ENCODE peak calls at places on chromosomes 13 and 19, in six cellular contexts. One of them, this sample, is unnamed.

GRCh38 chr19:12000152-12000981 is 35.1 kb downstream of the ZNF433 start:
- DNase-seq in T-helper 2 cell: no peak
- DNase-seq in osteocyte: no peak
- DNase-seq in glutamatergic neuron: no peak
- DNase-seq in PC-3: no peak
- DNase-seq in GM06990: peak; percentile 67
- DNase-seq in this sample: no peak

GRCh38 chr19:15675560-15675959 is 2.7 kb downstream of the CYP4F12 start:
- DNase-seq in GM06990: no peak
- DNase-seq in osteocyte: no peak
- DNase-seq in T-helper 2 cell: no peak
- DNase-seq in PC-3: no peak
- DNase-seq in glutamatergic neuron: no peak
- DNase-seq in this sample: no peak

GRCh38 chr13:53064721-53065120 is 36.1 kb downstream of the OLFM4 start:
- DNase-seq in T-helper 2 cell: no peak
- DNase-seq in PC-3: no peak
- DNase-seq in GM06990: no peak
- DNase-seq in glutamatergic neuron: no peak
- DNase-seq in osteocyte: no peak
- DNase-seq in this sample: no peak

GRCh38 chr13:65339236-65339635 is 1890.9 kb downstream of the PCDH9 start:
- DNase-seq in GM06990: no peak
- DNase-seq in glutamatergic neuron: no peak
- DNase-seq in T-helper 2 cell: no peak
- DNase-seq in PC-3: no peak
- DNase-seq in osteocyte: no peak
- DNase-seq in this sample: no peak

GRCh38 chr13:101919541-101920306 is 467.2 kb downstream of the ITGBL1 start:
- DNase-seq in T-helper 2 cell: no peak
- DNase-seq in PC-3: no peak
- DNase-seq in osteocyte: no peak
- DNase-seq in GM06990: no peak
- DNase-seq in glutamatergic neuron: peak; percentile 48
- DNase-seq in this sample: no peak

GRCh38 chr13:60267498-60268202 is 103.9 kb upstream of the DIAPH3 start:
- DNase-seq in osteocyte: no peak
- DNase-seq in glutamatergic neuron: no peak
- DNase-seq in T-helper 2 cell: peak; percentile 44
- DNase-seq in PC-3: no peak
- DNase-seq in GM06990: no peak
- DNase-seq in this sample: no peak

GRCh38 chr13:113033498-113033897 is 64.5 kb downstream of the MCF2L start:
- DNase-seq in glutamatergic neuron: peak; percentile 51
- DNase-seq in osteocyte: no peak
- DNase-seq in PC-3: no peak
- DNase-seq in T-helper 2 cell: no peak
- DNase-seq in GM06990: no peak
- DNase-seq in this sample: no peak

GRCh38 chr13:97018029-97018819 is 23.9 kb upstream of the OXGR1 start:
- DNase-seq in PC-3: peak; percentile 72
- DNase-seq in glutamatergic neuron: peak; percentile 28
- DNase-seq in osteocyte: no peak
- DNase-seq in GM06990: no peak
- DNase-seq in T-helper 2 cell: no peak
- DNase-seq in this sample: no peak

GRCh38 chr19:28718909-28719308 is 494.0 kb downstream of the UQCRFS1 start:
- DNase-seq in osteocyte: no peak
- DNase-seq in glutamatergic neuron: no peak
- DNase-seq in GM06990: no peak
- DNase-seq in PC-3: no peak
- DNase-seq in T-helper 2 cell: no peak
- DNase-seq in this sample: no peak

GRCh38 chr13:111247552-111247951 is 72.9 kb upstream of the TEX29 start:
- DNase-seq in osteocyte: no peak
- DNase-seq in GM06990: no peak
- DNase-seq in PC-3: no peak
- DNase-seq in glutamatergic neuron: no peak
- DNase-seq in T-helper 2 cell: no peak
- DNase-seq in this sample: no peak

GRCh38 chr13:95643471-95643813 is 1.1 kb downstream of the DZIP1 start:
- DNase-seq in GM06990: no peak
- DNase-seq in PC-3: no peak
- DNase-seq in glutamatergic neuron: no peak
- DNase-seq in T-helper 2 cell: no peak
- DNase-seq in osteocyte: no peak
- DNase-seq in this sample: no peak

GRCh38 chr13:108003626-108004025 is 211.7 kb downstream of the LIG4 start:
- DNase-seq in T-helper 2 cell: no peak
- DNase-seq in glutamatergic neuron: no peak
- DNase-seq in GM06990: no peak
- DNase-seq in osteocyte: no peak
- DNase-seq in PC-3: peak; percentile 70
- DNase-seq in this sample: no peak

GRCh38 chr13:45879666-45880065 is 28.1 kb upstream of the SIAH3 start:
- DNase-seq in T-helper 2 cell: no peak
- DNase-seq in osteocyte: no peak
- DNase-seq in PC-3: peak; percentile 41
- DNase-seq in GM06990: no peak
- DNase-seq in glutamatergic neuron: peak; percentile 39
- DNase-seq in this sample: peak; percentile 60

This sample was measured in vagina.